ENCODE peak calls at places on chromosomes 5 and 9, in ten cellular contexts. X is prostate gland; U is colonic mucosa; Z is CD8-positive, alpha-beta T cell; F is aorta; H is DND-41; C is thyroid gland; Y is lower lobe of right lung; W is right cardiac atrium; S is IMR-90. D is an unnamed sample. For H3K4me1, the result is how much of the 10 kb centered on the place peaks cover.

GRCh38 chr5:94218374-94218773 is 400.0 kb downstream of the KIAA0825 start:
- DNase-seq in U (no peak), C (no peak), F (no peak), Z (no peak), X (no peak), S (peak), H (no peak), Y (no peak), W (no peak), D (peak)

GRCh38 chr5:39074009-39074886 is at the start of gene RICTOR:
- DNase-seq in H (peak), F (peak), C (peak), X (peak), U (peak), Z (peak), W (peak), Y (peak), S (peak), D (peak)

GRCh38 chr9:115144706-115145105 is 26.7 kb upstream of the TNC start:
- DNase-seq in C (no peak), F (no peak), H (peak), Z (no peak), Y (no peak), W (peak), S (no peak), U (no peak), X (no peak), D (no peak)

GRCh38 chr9:120362446-120362845 is 217.5 kb downstream of the CDK5RAP2 start:
- DNase-seq in F (no peak), U (no peak), H (no peak), Z (no peak), X (no peak), S (peak), Y (no peak), W (no peak), C (no peak), D (no peak)

GRCh38 chr9:109793196-109793595 is 13.2 kb downstream of the PALM2AKAP2 start:
- DNase-seq in F (no peak), U (no peak), C (no peak), S (peak), X (no peak), Y (no peak), H (no peak), W (no peak), Z (no peak), D (peak)

GRCh38 chr5:173114536-173114935 is 29.8 kb upstream of the BNIP1 start:
- DNase-seq in S (no peak), F (no peak), H (no peak), Z (no peak), Y (no peak), C (no peak), X (no peak), U (no peak), W (no peak), D (no peak)

GRCh38 chr9:93387791-93388190 is 63.7 kb upstream of the FAM120A start:
- DNase-seq in W (no peak), X (no peak), F (no peak), Z (no peak), Y (peak), H (no peak), S (no peak), C (no peak), U (peak), D (no peak)

GRCh38 chr9:114919611-114920010 is 10.8 kb downstream of the TNFSF8 start:
- DNase-seq in Z (no peak), H (no peak), U (no peak), S (no peak), F (no peak), Y (no peak), X (no peak), W (no peak), C (peak), D (no peak)

GRCh38 chr5:135304352-135305221 is 94.4 kb downstream of the MACROH2A1 start:
- DNase-seq in S (peak), Z (no peak), F (no peak), C (no peak), W (peak), U (no peak), Y (no peak), X (no peak), H (peak), D (peak)

GRCh38 chr5:67233075-67233474 is 36.5 kb upstream of the CD180 start:
- DNase-seq in Y (no peak), S (peak), U (peak), W (no peak), Z (no peak), F (no peak), C (no peak), X (no peak), H (no peak), D (no peak)

GRCh38 chr5:73346878-73347408 is 101.6 kb downstream of the FOXD1 start:
- DNase-seq in H (no peak), S (no peak), Z (no peak), F (no peak), W (no peak), X (no peak), Y (no peak), U (no peak), C (no peak), D (no peak)

GRCh38 chr9:135015096-135015495 is 72.4 kb upstream of the OLFM1 start:
- DNase-seq in Y (no peak), S (no peak), F (no peak), Z (no peak), U (no peak), X (no peak), W (no peak), C (no peak), H (no peak), D (no peak)

GRCh38 chr5:141518616-141519015 is 29.7 kb downstream of the PCDHGC5 start:
- DNase-seq in S (no peak), F (no peak), Y (no peak), X (no peak), U (no peak), H (no peak), W (no peak), C (no peak), Z (no peak), D (no peak)

GRCh38 chr9:110058304-110058953 is 149.5 kb downstream of the C9orf152 start:
- DNase-seq in Z (no peak), F (peak), U (peak), W (no peak), S (peak), H (peak), Y (no peak), X (no peak), C (peak), D (peak)

GRCh38 chr5:3929799-3930198 is 334.2 kb downstream of the IRX1 start:
- DNase-seq in S (no peak), W (no peak), U (no peak), X (no peak), Z (no peak), F (no peak), Y (no peak), C (no peak), H (no peak), D (no peak)

GRCh38 chr5:26847041-26847736 is 191.2 kb downstream of the CDH9 start:
- DNase-seq in S (no peak), W (no peak), Y (no peak), C (no peak), Z (no peak), X (no peak), F (no peak), U (no peak), H (no peak), D (no peak)

GRCh38 chr5:113156271-113156878 is 179.8 kb downstream of the DCP2 start:
- DNase-seq in S (no peak), Z (no peak), X (no peak), U (no peak), F (no peak), H (no peak), C (no peak), W (no peak), Y (no peak), D (no peak)

GRCh38 chr9:69184266-69184665 is 10.2 kb downstream of the TJP2 start:
- DNase-seq in W (no peak), Z (no peak), Y (no peak), U (no peak), H (no peak), F (no peak), C (no peak), X (no peak), S (no peak), D (no peak)

GRCh38 chr5:150153957-150154617 is 1.6 kb downstream of the PDGFRB start:
- DNase-seq in U (no peak), W (no peak), H (peak), S (peak), C (no peak), Z (no peak), X (no peak), F (peak), Y (no peak), D (peak)
- H3K4me3 ChIP-seq in U (peak), W (peak), H (no peak), S (peak), C (peak), Z (no peak), X (peak), F (peak), Y (peak), D (peak)

DNA sequence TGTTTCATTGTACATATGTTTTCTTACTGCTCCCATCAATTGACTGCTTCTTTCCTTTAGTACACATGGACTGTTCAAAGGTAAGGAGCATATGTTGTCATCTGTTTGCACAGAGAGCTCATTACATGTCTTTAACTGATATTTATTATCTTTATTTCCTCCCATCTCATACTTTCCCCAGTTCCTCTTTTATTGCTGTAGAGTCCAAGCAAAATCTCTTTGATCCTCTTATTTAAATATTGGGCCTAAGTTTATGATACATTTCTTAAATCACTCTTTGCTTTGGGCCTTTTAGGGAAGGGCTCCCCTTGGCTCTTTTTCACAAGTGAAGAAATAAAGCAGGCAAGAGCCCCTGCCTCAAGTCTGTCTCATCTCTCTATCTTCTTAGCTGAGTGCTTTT is 152.3 kb downstream of the DOCK2 start:
- DNase-seq in S (no peak), C (no peak), W (no peak), U (no peak), F (no peak), Y (no peak), X (no peak), Z (no peak), H (no peak), D (no peak)
- H3K4me1 ChIP-seq in S (under half), C (under half), W (under half), U (under half), F (under half), Y (under half), X (under half), Z (under half), H (under half), D (half or more)

DNA sequence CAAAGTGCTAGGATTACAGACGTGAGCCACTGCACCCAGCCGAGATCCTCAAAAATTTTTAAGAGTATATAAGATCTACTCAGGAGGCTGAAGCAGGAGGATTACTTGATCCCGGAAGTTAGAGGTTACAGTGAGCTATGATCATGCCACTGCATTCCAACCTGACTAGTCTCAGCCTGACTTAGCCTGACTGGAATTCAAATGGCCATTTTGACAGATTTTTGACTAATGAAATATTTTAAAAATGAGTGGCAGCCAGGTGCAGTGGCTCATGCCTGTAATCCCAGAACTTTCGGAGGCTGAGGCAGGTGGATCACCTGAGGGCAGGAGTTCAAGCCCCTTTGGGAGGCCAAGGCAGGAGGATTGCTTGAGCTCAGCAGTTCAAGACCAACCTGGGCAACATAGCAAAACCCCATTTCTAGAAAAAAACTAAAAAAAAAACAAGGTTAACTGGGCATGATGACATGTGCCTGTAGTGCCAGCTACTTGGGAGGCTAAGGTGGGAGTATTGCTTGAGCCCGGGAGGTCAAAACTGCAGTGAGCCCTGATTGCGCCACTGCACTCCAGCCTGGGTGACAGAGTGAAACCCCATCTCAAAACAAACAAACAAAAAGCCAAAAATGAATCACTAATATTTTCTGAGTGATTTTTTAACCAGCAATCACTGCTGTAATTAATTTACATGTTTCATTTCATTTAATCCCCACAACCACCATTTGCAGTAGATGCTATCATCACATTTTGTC is 16.6 kb downstream of the ATOX1 start:
- DNase-seq in X (no peak), S (peak), Y (no peak), W (no peak), C (no peak), U (no peak), Z (no peak), H (no peak), F (no peak), D (peak)
- H3K27ac ChIP-seq in X (no peak), S (peak), Y (no peak), W (peak), C (no peak), U (no peak), Z (no peak), H (no peak), F (peak), D (peak)

GRCh38 chr9:132074736-132075135 is 4.9 kb downstream of the MED27 start:
- DNase-seq in Z (no peak), H (no peak), F (no peak), X (no peak), W (no peak), S (peak), C (no peak), Y (no peak), U (no peak), D (no peak)

GRCh38 chr9:132075853-132076252 is 3.8 kb downstream of the MED27 start:
- DNase-seq in S (no peak), U (no peak), H (no peak), F (no peak), Z (no peak), Y (no peak), W (no peak), X (no peak), C (no peak), D (no peak)

GRCh38 chr9:132079391-132080071 is at the start of gene MED27:
- DNase-seq in W (peak), F (peak), S (peak), H (peak), X (peak), Y (peak), U (peak), Z (peak), C (peak), D (peak)

GRCh38 chr9:132078369-132079356 is 1.0 kb downstream of the MED27 start:
- DNase-seq in F (peak), U (peak), Z (peak), Y (no peak), W (no peak), S (peak), C (peak), H (no peak), X (peak), D (no peak)

GRCh38 chr9:132077881-132078280 is 1.8 kb downstream of the MED27 start:
- DNase-seq in W (no peak), H (no peak), Y (no peak), S (no peak), F (no peak), Z (no peak), U (no peak), X (no peak), C (no peak), D (no peak)
- H3K4me3 ChIP-seq in W (no peak), H (no peak), Y (peak), S (no peak), F (peak), Z (no peak), U (no peak), X (peak), C (no peak), D (no peak)

DNA sequence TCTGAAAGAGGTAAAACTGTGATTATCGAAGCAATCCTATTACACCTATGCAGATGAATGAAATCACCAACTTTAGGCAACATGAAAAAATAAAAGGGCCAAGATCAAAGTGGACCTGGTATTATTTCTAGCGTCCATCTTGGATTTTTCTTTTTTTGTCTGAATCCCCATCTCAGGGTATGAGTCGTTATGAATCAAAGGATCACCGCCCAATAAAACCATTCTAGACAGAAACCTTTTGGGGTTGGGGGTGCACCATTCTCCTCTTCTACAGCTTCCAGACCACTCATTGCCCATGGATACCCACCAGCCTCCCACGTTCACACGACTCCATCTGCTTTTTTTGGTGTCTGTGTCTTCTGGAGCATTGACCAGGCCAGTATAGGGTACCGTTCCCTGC is 33.4 kb downstream of the MAP1B start:
- DNase-seq in S (no peak), U (no peak), H (no peak), W (no peak), Y (no peak), Z (no peak), C (no peak), F (no peak), X (no peak), D (no peak)
- H3K4me1 ChIP-seq in S (under half), U (under half), H (under half), W (under half), Y (under half), Z (under half), C (under half), F (under half), X (under half), D (half or more)

GRCh38 chr5:176527246-176528222 is 9.7 kb downstream of the RNF44 start:
- DNase-seq in C (no peak), X (no peak), Z (no peak), F (no peak), H (no peak), U (no peak), Y (no peak), S (no peak), W (no peak), D (no peak)

GRCh38 chr5:176526462-176526861 is 10.7 kb downstream of the RNF44 start:
- DNase-seq in S (no peak), X (no peak), W (no peak), H (no peak), F (no peak), Y (no peak), U (no peak), C (no peak), Z (no peak), D (no peak)

GRCh38 chr5:176524138-176524537 is 13.1 kb downstream of the RNF44 start:
- DNase-seq in C (no peak), X (no peak), F (peak), H (no peak), Z (no peak), Y (no peak), S (no peak), U (no peak), W (no peak), D (no peak)

GRCh38 chr5:176525677-176526076 is 11.5 kb downstream of the RNF44 start:
- DNase-seq in C (no peak), X (no peak), W (no peak), Z (no peak), U (no peak), F (peak), H (no peak), S (no peak), Y (no peak), D (no peak)

GRCh38 chr5:176524987-176525386 is 12.2 kb downstream of the RNF44 start:
- DNase-seq in Z (no peak), Y (no peak), X (no peak), F (peak), U (no peak), H (no peak), S (no peak), C (no peak), W (no peak), D (no peak)
- H3K27ac ChIP-seq in Z (peak), Y (no peak), X (no peak), F (no peak), U (no peak), H (no peak), S (no peak), C (no peak), W (no peak), D (no peak)

GRCh38 chr5:37842048-37842447 is 2.2 kb upstream of the GDNF start:
- DNase-seq in S (no peak), F (no peak), X (no peak), H (no peak), Y (no peak), U (no peak), W (no peak), Z (no peak), C (no peak), D (no peak)

GRCh38 chr5:37839441-37840035 is 303 bp downstream of the GDNF start:
- DNase-seq in Z (no peak), Y (no peak), C (peak), U (no peak), H (no peak), S (peak), F (no peak), W (peak), X (no peak), D (peak)

GRCh38 chr5:37838933-37839341 is 904 bp downstream of the GDNF start:
- DNase-seq in H (no peak), W (no peak), F (no peak), Z (no peak), X (no peak), C (no peak), S (no peak), Y (no peak), U (no peak), D (no peak)

GRCh38 chr5:37840036-37840909 is at the start of gene GDNF:
- DNase-seq in W (peak), X (no peak), Z (no peak), S (peak), C (peak), U (peak), Y (no peak), H (no peak), F (no peak), D (peak)

DNA sequence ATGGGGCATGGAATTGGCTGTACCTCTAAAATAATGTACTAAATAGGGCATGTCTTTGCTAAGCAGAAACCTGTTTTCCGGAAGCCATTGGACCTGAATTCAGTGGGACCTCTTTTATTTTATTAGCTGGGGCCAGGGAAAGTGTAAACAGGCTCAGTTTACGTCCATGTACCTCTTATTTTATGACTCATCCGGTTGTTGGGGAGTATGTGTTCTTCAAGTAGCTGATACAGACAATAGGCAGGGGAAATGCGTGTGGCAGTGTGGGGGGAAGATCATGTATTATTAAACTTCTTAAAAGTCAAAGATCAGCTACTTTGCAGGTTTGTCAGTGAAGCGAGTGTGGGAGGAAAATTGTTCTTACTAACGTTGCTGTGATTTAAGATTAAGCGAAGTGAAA is 1.4 kb upstream of the GDNF start:
- DNase-seq in W (no peak), Y (no peak), H (no peak), C (no peak), F (no peak), U (no peak), Z (no peak), S (no peak), X (no peak), D (peak)
- H3K4me3 ChIP-seq in W (no peak), Y (no peak), H (no peak), C (no peak), F (no peak), U (no peak), Z (no peak), S (no peak), X (no peak), D (no peak)

GRCh38 chr9:76626980-76627379 is 137.3 kb upstream of the PCA3 start:
- DNase-seq in X (no peak), Z (no peak), U (no peak), Y (no peak), C (no peak), W (no peak), S (no peak), F (no peak), H (no peak), D (no peak)

GRCh38 chr9:76629205-76629990 is 134.8 kb upstream of the PCA3 start:
- DNase-seq in H (peak), F (no peak), S (no peak), U (no peak), Z (no peak), W (no peak), X (no peak), C (no peak), Y (no peak), D (no peak)

GRCh38 chr9:76628155-76628554 is 136.1 kb upstream of the PCA3 start:
- DNase-seq in F (no peak), C (no peak), Z (no peak), W (no peak), S (no peak), U (no peak), H (no peak), X (no peak), Y (no peak), D (no peak)

GRCh38 chr9:76634356-76635054 is 129.7 kb upstream of the PCA3 start:
- DNase-seq in U (no peak), Y (no peak), Z (no peak), F (no peak), C (no peak), S (peak), X (no peak), W (no peak), H (no peak), D (no peak)

DNA sequence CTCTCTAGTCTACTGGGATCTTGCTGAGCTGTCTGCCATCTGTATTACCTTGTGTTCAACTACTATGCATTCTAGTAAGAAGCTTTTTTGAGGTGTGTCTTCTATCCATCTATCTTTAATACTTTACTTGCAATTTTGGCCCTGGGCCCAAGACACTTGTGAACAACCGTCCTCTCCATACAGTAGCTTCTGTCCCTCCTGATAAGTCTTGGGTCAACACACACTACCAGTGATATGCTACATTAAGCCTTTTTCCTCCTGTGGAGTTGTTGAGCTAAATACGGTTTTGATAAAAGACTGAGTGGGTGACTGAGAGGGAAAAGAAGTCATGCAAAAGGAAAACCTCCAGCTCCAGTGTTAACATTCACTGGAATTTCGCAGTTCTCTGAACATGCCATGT is 133.3 kb upstream of the PCA3 start:
- DNase-seq in F (no peak), S (no peak), Y (no peak), H (no peak), X (no peak), W (no peak), U (no peak), Z (no peak), C (no peak), D (no peak)
- H3K4me1 ChIP-seq in F (under half), S (under half), Y (under half), H (under half), X (under half), W (under half), U (under half), Z (under half), C (under half), D (under half)

D was measured in SJSA1.